ENCODE peak calls at places on chromosomes 6 and 20, in six cellular contexts. One of them, this sample, is unnamed.

GRCh38 chr20:1949306-1949705 is 44.6 kb downstream of the PDYN start:
- DNase-seq in H9: no peak
- DNase-seq in sigmoid colon: peak
- DNase-seq in stomach: no peak
- DNase-seq in gastrocnemius medialis: no peak
- DNase-seq in fibroblast of mammary gland: peak
- DNase-seq in this sample: no peak

GRCh38 chr20:54148947-54149764 is 24.6 kb downstream of the CYP24A1 start:
- DNase-seq in H9: no peak
- DNase-seq in sigmoid colon: no peak
- DNase-seq in stomach: no peak
- DNase-seq in gastrocnemius medialis: no peak
- DNase-seq in fibroblast of mammary gland: no peak
- DNase-seq in this sample: no peak

GRCh38 chr20:53510266-53510665 is 83.4 kb downstream of the ZNF217 start:
- DNase-seq in H9: no peak
- DNase-seq in sigmoid colon: no peak
- DNase-seq in stomach: no peak
- DNase-seq in gastrocnemius medialis: no peak
- DNase-seq in fibroblast of mammary gland: peak
- DNase-seq in this sample: no peak

GRCh38 chr6:331622-332521 is 39.6 kb downstream of the DUSP22 start:
- DNase-seq in H9: no peak
- DNase-seq in sigmoid colon: no peak
- DNase-seq in stomach: no peak
- DNase-seq in gastrocnemius medialis: no peak
- DNase-seq in fibroblast of mammary gland: no peak
- DNase-seq in this sample: no peak

GRCh38 chr20:1396264-1396663 is 3.4 kb upstream of the FKBP1A start:
- DNase-seq in H9: no peak
- DNase-seq in sigmoid colon: no peak
- DNase-seq in stomach: no peak
- DNase-seq in gastrocnemius medialis: no peak
- DNase-seq in fibroblast of mammary gland: no peak
- DNase-seq in this sample: no peak

GRCh38 chr6:85798934-85799490 is 156.3 kb upstream of the SYNCRIP start:
- DNase-seq in H9: no peak
- DNase-seq in sigmoid colon: no peak
- DNase-seq in stomach: no peak
- DNase-seq in gastrocnemius medialis: no peak
- DNase-seq in fibroblast of mammary gland: no peak
- DNase-seq in this sample: no peak

GRCh38 chr6:47168176-47168575 is 126.0 kb upstream of the ADGRF1 start:
- DNase-seq in H9: no peak
- DNase-seq in sigmoid colon: no peak
- DNase-seq in stomach: peak
- DNase-seq in gastrocnemius medialis: peak
- DNase-seq in fibroblast of mammary gland: peak
- DNase-seq in this sample: no peak

GRCh38 chr20:42100137-42100704 is 482.0 kb upstream of the CHD6 start:
- DNase-seq in H9: no peak
- DNase-seq in sigmoid colon: no peak
- DNase-seq in stomach: no peak
- DNase-seq in gastrocnemius medialis: no peak
- DNase-seq in fibroblast of mammary gland: no peak
- DNase-seq in this sample: no peak

GRCh38 chr6:38725414-38726183 is 10.5 kb downstream of the DNAH8 start:
- DNase-seq in H9: no peak
- DNase-seq in sigmoid colon: no peak
- DNase-seq in stomach: no peak
- DNase-seq in gastrocnemius medialis: no peak
- DNase-seq in fibroblast of mammary gland: no peak
- DNase-seq in this sample: no peak

GRCh38 chr6:103854059-103854458 is 1005.7 kb downstream of the HACE1 start:
- DNase-seq in H9: no peak
- DNase-seq in sigmoid colon: no peak
- DNase-seq in stomach: no peak
- DNase-seq in gastrocnemius medialis: no peak
- DNase-seq in fibroblast of mammary gland: no peak
- DNase-seq in this sample: no peak

GRCh38 chr6:34317882-34318491 is 69.2 kb upstream of the SMIM29 start:
- DNase-seq in H9: no peak
- DNase-seq in sigmoid colon: no peak
- DNase-seq in stomach: no peak
- DNase-seq in gastrocnemius medialis: no peak
- DNase-seq in fibroblast of mammary gland: no peak
- DNase-seq in this sample: no peak

GRCh38 chr6:113219783-113220182 is 637.4 kb upstream of the MARCKS start:
- DNase-seq in H9: no peak
- DNase-seq in sigmoid colon: no peak
- DNase-seq in stomach: no peak
- DNase-seq in gastrocnemius medialis: no peak
- DNase-seq in fibroblast of mammary gland: no peak
- DNase-seq in this sample: no peak

DNA sequence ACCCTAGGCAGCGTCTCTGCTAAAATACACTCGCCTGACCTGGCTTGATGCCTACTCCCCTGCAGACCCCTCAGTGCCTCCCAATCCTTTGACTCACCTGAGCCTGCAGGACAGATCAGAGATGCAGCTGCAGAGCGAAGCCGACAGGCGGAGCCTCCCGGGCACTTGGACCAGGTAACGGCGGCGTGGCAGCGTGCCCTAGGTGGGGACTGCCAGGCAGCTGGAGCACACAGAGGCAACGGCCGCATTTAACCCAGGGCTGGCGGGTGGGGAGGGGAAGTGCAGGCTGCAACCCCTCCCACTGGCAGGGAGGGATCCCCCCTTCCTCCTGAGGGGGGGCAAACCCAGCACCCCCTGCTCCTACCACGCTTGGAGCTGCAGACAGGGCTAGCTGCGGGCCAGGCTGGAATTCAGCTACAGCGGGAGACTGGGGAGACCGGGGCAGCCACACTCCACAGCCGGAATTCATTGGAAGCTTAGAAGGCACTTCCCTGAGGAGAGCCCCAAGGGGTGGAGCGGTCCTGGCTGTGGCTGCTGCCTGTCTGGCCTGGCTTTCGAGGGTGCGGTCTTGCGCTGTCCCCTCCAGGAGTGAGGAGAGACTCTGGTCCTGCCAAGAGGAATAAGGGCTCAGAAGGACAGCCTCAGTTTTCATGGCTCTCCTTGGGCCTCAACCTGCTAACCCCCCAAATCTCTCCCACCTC is at the start of gene MATN4:
- DNase-seq in H9: peak
- DNase-seq in sigmoid colon: no peak
- DNase-seq in stomach: peak
- DNase-seq in gastrocnemius medialis: no peak
- DNase-seq in fibroblast of mammary gland: no peak
- DNase-seq in this sample: no peak
- TF ChIP-seq CTCF in H9: no peak
- TF ChIP-seq CTCF in sigmoid colon: no peak
- TF ChIP-seq CTCF in stomach: peak
- TF ChIP-seq CTCF in gastrocnemius medialis: peak
- TF ChIP-seq CTCF in fibroblast of mammary gland: no peak
- TF ChIP-seq CTCF in this sample: no peak

DNA sequence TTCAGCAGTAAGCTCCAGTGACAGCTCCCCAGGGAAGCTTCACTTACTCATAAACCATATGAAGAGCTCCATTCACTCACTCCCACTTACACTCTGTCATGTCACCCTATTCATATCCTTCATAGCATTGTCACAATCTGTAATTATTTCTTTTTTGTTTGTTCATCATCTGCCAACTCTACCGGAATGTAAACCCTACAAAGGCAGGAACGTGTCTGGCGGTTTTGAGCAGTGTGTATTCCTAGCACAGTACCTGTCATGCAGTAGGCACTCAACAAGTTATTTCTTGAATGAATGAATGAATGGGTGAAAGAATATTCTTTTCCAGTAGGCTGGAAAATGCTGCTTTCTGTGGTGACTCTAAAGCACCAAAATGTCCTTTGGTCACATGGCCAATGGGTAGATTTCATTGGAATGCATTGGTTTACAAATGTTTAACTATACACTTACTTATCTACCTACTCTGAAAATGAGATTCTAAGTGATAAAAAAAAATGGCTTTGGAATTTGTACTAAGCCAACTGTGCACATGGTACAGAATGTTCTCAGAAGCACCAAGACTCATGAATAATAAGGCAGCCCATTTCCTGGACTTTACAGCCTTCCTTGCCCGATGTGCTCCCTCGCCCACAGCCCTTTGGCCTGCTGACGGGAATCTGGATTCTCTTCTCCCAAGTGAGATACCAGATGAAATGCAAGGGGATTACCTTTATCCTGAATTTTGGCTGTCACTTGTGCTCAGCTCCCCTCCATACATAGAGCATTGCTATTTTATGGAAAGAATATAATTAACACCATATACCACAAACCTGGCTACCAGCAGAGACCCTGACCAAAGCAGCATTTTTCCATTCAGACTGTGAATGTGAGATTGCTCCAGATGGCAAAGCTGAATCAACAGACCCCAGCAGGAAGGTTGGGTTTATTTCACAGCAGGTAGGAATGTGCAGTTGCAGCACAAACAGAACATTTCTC is 273.3 kb downstream of the ALDH8A1 start:
- DNase-seq in H9: no peak
- DNase-seq in sigmoid colon: no peak
- DNase-seq in stomach: peak
- DNase-seq in gastrocnemius medialis: no peak
- DNase-seq in fibroblast of mammary gland: peak
- DNase-seq in this sample: no peak
- TF ChIP-seq CTCF in H9: no peak
- TF ChIP-seq CTCF in sigmoid colon: no peak
- TF ChIP-seq CTCF in stomach: no peak
- TF ChIP-seq CTCF in gastrocnemius medialis: no peak
- TF ChIP-seq CTCF in fibroblast of mammary gland: peak
- TF ChIP-seq CTCF in this sample: no peak

GRCh38 chr6:105077592-105078463 is 102.0 kb downstream of the POPDC3 start:
- DNase-seq in H9: no peak
- DNase-seq in sigmoid colon: no peak
- DNase-seq in stomach: no peak
- DNase-seq in gastrocnemius medialis: no peak
- DNase-seq in fibroblast of mammary gland: peak
- DNase-seq in this sample: peak
- TF ChIP-seq CTCF in H9: peak
- TF ChIP-seq CTCF in sigmoid colon: peak
- TF ChIP-seq CTCF in stomach: peak
- TF ChIP-seq CTCF in gastrocnemius medialis: peak
- TF ChIP-seq CTCF in fibroblast of mammary gland: peak
- TF ChIP-seq CTCF in this sample: peak

DNA sequence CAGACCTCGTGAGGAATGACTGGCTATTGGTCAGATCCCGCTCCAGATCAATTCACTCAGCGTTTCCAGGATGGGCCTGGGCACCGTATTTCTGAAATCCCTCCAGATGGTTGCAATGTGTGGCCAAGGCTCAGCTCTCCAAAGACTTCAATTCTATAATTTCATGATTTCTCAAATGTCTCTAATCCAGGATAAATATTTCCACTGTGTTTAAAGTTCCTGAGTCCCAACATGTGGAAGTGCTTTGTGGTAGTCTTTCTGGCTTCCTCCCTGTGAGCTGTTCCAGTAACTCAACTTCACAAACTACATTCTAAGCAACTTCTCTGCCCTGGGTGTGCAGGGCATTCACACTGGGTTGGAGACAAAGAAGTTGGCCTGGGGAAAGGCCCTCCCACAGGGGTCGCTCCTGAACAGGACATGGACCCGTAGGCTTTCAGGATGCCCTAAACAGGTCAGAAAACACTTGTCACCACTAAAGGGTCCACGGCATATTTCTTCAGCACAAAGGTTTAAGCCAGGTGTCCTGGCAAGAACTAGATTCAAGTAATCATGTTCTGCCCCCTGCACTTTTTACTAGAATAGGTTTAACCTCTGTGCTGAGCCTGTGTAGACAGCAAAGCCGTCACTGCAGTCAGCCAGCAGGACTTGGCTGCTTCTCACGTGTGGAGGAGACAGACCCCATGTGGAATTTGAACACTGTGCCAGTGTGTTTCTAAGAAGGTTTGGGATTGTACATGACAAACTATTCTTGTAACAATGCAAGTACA is 212.0 kb downstream of the WDR27 start:
- DNase-seq in H9: no peak
- DNase-seq in sigmoid colon: no peak
- DNase-seq in stomach: no peak
- DNase-seq in gastrocnemius medialis: no peak
- DNase-seq in fibroblast of mammary gland: peak
- DNase-seq in this sample: no peak
- TF ChIP-seq CTCF in H9: peak
- TF ChIP-seq CTCF in sigmoid colon: no peak
- TF ChIP-seq CTCF in stomach: no peak
- TF ChIP-seq CTCF in gastrocnemius medialis: no peak
- TF ChIP-seq CTCF in fibroblast of mammary gland: peak
- TF ChIP-seq CTCF in this sample: no peak

DNA sequence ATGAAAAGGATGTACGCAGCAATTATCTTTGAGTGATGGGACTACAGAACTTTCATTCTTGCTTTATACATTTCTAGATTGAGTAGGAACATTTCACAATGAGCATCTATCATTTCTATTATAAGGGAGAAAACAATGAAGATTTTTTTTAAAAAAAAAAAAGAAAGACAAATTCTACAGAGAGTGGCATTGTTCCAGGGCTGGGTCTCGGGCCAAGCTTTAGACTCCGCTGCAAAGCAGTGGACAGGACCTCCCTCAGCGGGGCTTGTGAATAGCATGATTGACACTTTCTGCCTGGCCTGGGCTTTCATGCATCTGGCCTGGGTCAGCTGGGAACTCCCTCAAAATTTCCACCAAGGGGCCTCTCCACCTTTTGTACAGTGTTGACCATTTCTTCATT is 55.8 kb upstream of the HIVEP2 start:
- DNase-seq in H9: no peak
- DNase-seq in sigmoid colon: no peak
- DNase-seq in stomach: no peak
- DNase-seq in gastrocnemius medialis: no peak
- DNase-seq in fibroblast of mammary gland: no peak
- DNase-seq in this sample: no peak
- TF ChIP-seq CTCF in H9: no peak
- TF ChIP-seq CTCF in sigmoid colon: no peak
- TF ChIP-seq CTCF in stomach: no peak
- TF ChIP-seq CTCF in gastrocnemius medialis: no peak
- TF ChIP-seq CTCF in fibroblast of mammary gland: no peak
- TF ChIP-seq CTCF in this sample: no peak

This sample was measured in D721Med.